ENCODE peak calls at places on chromosomes 2 and 18, in four cellular contexts. Y, K, V and Z are unnamed samples.

GRCh38 chr18:27666070-27666469 is 481.0 kb upstream of the CHST9 start:
- DNase-seq in Y (no peak), K (no peak), V (no peak), Z (no peak)

GRCh38 chr18:42373584-42373983 is 418.6 kb downstream of the PIK3C3 start:
- DNase-seq in Y (no peak), K (no peak), V (no peak), Z (no peak)

GRCh38 chr18:24876266-24876665 is 415.8 kb downstream of the HRH4 start:
- DNase-seq in Y (no peak), K (no peak), V (no peak), Z (no peak)

GRCh38 chr2:190682168-190682567 is 33.3 kb downstream of the NAB1 start:
- DNase-seq in Y (no peak), K (no peak), V (no peak), Z (no peak)

GRCh38 chr18:7924616-7925015 is 357.5 kb downstream of the PTPRM start:
- DNase-seq in Y (no peak), K (no peak), V (no peak), Z (no peak)

GRCh38 chr2:20624156-20624883 is 26.6 kb downstream of the HS1BP3 start:
- DNase-seq in Y (no peak), K (no peak), V (no peak), Z (no peak)

GRCh38 chr2:74204436-74204835 is 6.0 kb downstream of the MTHFD2 start:
- DNase-seq in Y (no peak), K (no peak), V (no peak), Z (no peak)

GRCh38 chr2:96868555-96869280 is 1.2 kb downstream of the SEMA4C start:
- DNase-seq in Y (peak; percentile 94), K (peak; percentile 83), V (peak; percentile 33), Z (peak; percentile 42)

GRCh38 chr2:46333912-46334311 is 36.7 kb downstream of the EPAS1 start:
- DNase-seq in Y (no peak), K (no peak), V (no peak), Z (no peak)

GRCh38 chr2:203225423-203226039 is 13.3 kb upstream of the CYP20A1 start:
- DNase-seq in Y (peak; percentile 17), K (peak; percentile 37), V (no peak), Z (peak; percentile 23)

GRCh38 chr2:136091899-136092298 is 26.1 kb downstream of the CXCR4 start:
- DNase-seq in Y (no peak), K (no peak), V (no peak), Z (no peak)

GRCh38 chr2:172790404-172790803 is 54.8 kb downstream of the RAPGEF4 start:
- DNase-seq in Y (no peak), K (no peak), V (no peak), Z (no peak)

GRCh38 chr2:38462121-38462634 is 85.1 kb upstream of the ATL2 start:
- DNase-seq in Y (peak; percentile 73), K (peak; percentile 79), V (no peak), Z (peak; percentile 62)

GRCh38 chr2:37983719-37984118 is 58.6 kb downstream of the RMDN2 start:
- DNase-seq in Y (no peak), K (no peak), V (no peak), Z (no peak)

GRCh38 chr2:172968061-172968469 is 107.6 kb upstream of the MAP3K20 start:
- DNase-seq in Y (peak; percentile 34), K (no peak), V (no peak), Z (peak; percentile 16)

GRCh38 chr2:159564081-159564480 is 52.3 kb downstream of the BAZ2B start:
- DNase-seq in Y (no peak), K (no peak), V (no peak), Z (no peak)

GRCh38 chr2:237306083-237306786 is 107.7 kb downstream of the COL6A3 start:
- DNase-seq in Y (no peak), K (no peak), V (no peak), Z (no peak)

GRCh38 chr2:14936436-14936835 is 303.9 kb downstream of the LRATD1 start:
- DNase-seq in Y (no peak), K (no peak), V (no peak), Z (no peak)

GRCh38 chr2:64312622-64312948 is 141.4 kb upstream of the LGALSL start:
- DNase-seq in Y (no peak), K (no peak), V (no peak), Z (no peak)

GRCh38 chr18:10689231-10689953 is 163.6 kb downstream of the NAPG start:
- DNase-seq in Y (no peak), K (no peak), V (no peak), Z (no peak)

GRCh38 chr2:240620859-240621258 is 4.4 kb upstream of the GPR35 start:
- DNase-seq in Y (no peak), K (no peak), V (no peak), Z (no peak)

GRCh38 chr18:47932603-47933002 is 2.1 kb upstream of the SMAD2 start:
- DNase-seq in Y (no peak), K (no peak), V (no peak), Z (no peak)

GRCh38 chr2:28274911-28275685 is 117.6 kb upstream of the FOSL2 start:
- DNase-seq in Y (peak; percentile 69), K (no peak), V (no peak), Z (peak; percentile 91)

GRCh38 chr2:27888790-27889189 is 1.4 kb downstream of the RBKS start:
- DNase-seq in Y (no peak), K (no peak), V (no peak), Z (no peak)

GRCh38 chr2:200490001-200490400 is 19.9 kb downstream of the KCTD18 start:
- DNase-seq in Y (no peak), K (no peak), V (no peak), Z (no peak)

GRCh38 chr2:85413592-85414421 is 3.6 kb upstream of the CAPG start:
- DNase-seq in Y (peak; percentile 90), K (peak; percentile 62), V (no peak), Z (no peak)

GRCh38 chr18:5842653-5843052 is 52.7 kb downstream of the TMEM200C start:
- DNase-seq in Y (no peak), K (no peak), V (no peak), Z (peak; percentile 2)

GRCh38 chr2:241724259-241724974 is 10.0 kb upstream of the D2HGDH start:
- DNase-seq in Y (no peak), K (no peak), V (no peak), Z (no peak)

GRCh38 chr2:28824870-28825269 is 14.2 kb downstream of the SPDYA start:
- DNase-seq in Y (no peak), K (no peak), V (no peak), Z (no peak)

GRCh38 chr2:146481629-146482028 is 1363.2 kb upstream of the ACVR2A start:
- DNase-seq in Y (no peak), K (no peak), V (no peak), Z (no peak)

GRCh38 chr2:109216332-109216731 is 87.3 kb downstream of the SH3RF3 start:
- DNase-seq in Y (no peak), K (no peak), V (no peak), Z (no peak)

GRCh38 chr18:69580107-69580506 is 179.4 kb downstream of the DOK6 start:
- DNase-seq in Y (no peak), K (no peak), V (no peak), Z (no peak)

GRCh38 chr2:111120253-111121027 is at the start of gene BCL2L11:
- DNase-seq in Y (peak; percentile 97), K (peak; percentile 93), V (peak; percentile 94), Z (peak; percentile 92)